ENCODE peak calls at places on chromosomes 2 and 18, in seven cellular contexts. One of them, this sample, is unnamed.
A peak's percentile ranks its signal among the peaks of the same experiment; 100 is the strongest.

GRCh38 chr18:23267447-23267776 is 132.1 kb downstream of the CABLES1 start:
- DNase-seq in GM10248: no peak
- DNase-seq in stimulated activated CD4-positive, alpha-beta T cell treated with anti-CD3 and anti-CD28 coated beads, Interleukin-12 subunit alpha, Interleukin-12 subunit beta, amount 100 ng/mL, for 4 hours: no peak
- DNase-seq in left ventricle myocardium inferior: no peak
- DNase-seq in NCI-H460: no peak
- DNase-seq in dorsolateral prefrontal cortex: no peak
- DNase-seq in HT-29: no peak
- DNase-seq in this sample: no peak

GRCh38 chr18:30175061-30175574 is 867.4 kb downstream of the DSC3 start:
- DNase-seq in GM10248: no peak
- DNase-seq in NCI-H460: no peak
- DNase-seq in dorsolateral prefrontal cortex: no peak
- DNase-seq in stimulated activated CD4-positive, alpha-beta T cell treated with anti-CD3 and anti-CD28 coated beads, Interleukin-12 subunit alpha, Interleukin-12 subunit beta, amount 100 ng/mL, for 4 hours: no peak
- DNase-seq in HT-29: no peak
- DNase-seq in left ventricle myocardium inferior: no peak
- DNase-seq in this sample: no peak

GRCh38 chr2:152222975-152223638 is 47.5 kb upstream of the STAM2 start:
- DNase-seq in GM10248: no peak
- DNase-seq in left ventricle myocardium inferior: peak; percentile 41
- DNase-seq in stimulated activated CD4-positive, alpha-beta T cell treated with anti-CD3 and anti-CD28 coated beads, Interleukin-12 subunit alpha, Interleukin-12 subunit beta, amount 100 ng/mL, for 4 hours: no peak
- DNase-seq in dorsolateral prefrontal cortex: no peak
- DNase-seq in NCI-H460: no peak
- DNase-seq in HT-29: peak; percentile 30
- DNase-seq in this sample: no peak

GRCh38 chr2:131673400-131674173 is 145.9 kb downstream of the CCDC74A start:
- DNase-seq in HT-29: peak; percentile 83
- DNase-seq in NCI-H460: peak; percentile 77
- DNase-seq in left ventricle myocardium inferior: peak; percentile 75
- DNase-seq in dorsolateral prefrontal cortex: peak; percentile 80
- DNase-seq in stimulated activated CD4-positive, alpha-beta T cell treated with anti-CD3 and anti-CD28 coated beads, Interleukin-12 subunit alpha, Interleukin-12 subunit beta, amount 100 ng/mL, for 4 hours: peak; percentile 56
- DNase-seq in GM10248: peak; percentile 70
- DNase-seq in this sample: peak; percentile 74

GRCh38 chr2:175259164-175259563 is 77.7 kb upstream of the ATP5MC3 start:
- DNase-seq in GM10248: no peak
- DNase-seq in left ventricle myocardium inferior: no peak
- DNase-seq in dorsolateral prefrontal cortex: no peak
- DNase-seq in NCI-H460: no peak
- DNase-seq in HT-29: no peak
- DNase-seq in stimulated activated CD4-positive, alpha-beta T cell treated with anti-CD3 and anti-CD28 coated beads, Interleukin-12 subunit alpha, Interleukin-12 subunit beta, amount 100 ng/mL, for 4 hours: no peak
- DNase-seq in this sample: no peak

GRCh38 chr18:35646449-35646848 is 64.9 kb downstream of the GALNT1 start:
- DNase-seq in stimulated activated CD4-positive, alpha-beta T cell treated with anti-CD3 and anti-CD28 coated beads, Interleukin-12 subunit alpha, Interleukin-12 subunit beta, amount 100 ng/mL, for 4 hours: no peak
- DNase-seq in HT-29: no peak
- DNase-seq in NCI-H460: no peak
- DNase-seq in GM10248: no peak
- DNase-seq in dorsolateral prefrontal cortex: no peak
- DNase-seq in left ventricle myocardium inferior: no peak
- DNase-seq in this sample: no peak

GRCh38 chr2:123993728-123994323 is 31.3 kb upstream of the CNTNAP5 start:
- DNase-seq in left ventricle myocardium inferior: no peak
- DNase-seq in stimulated activated CD4-positive, alpha-beta T cell treated with anti-CD3 and anti-CD28 coated beads, Interleukin-12 subunit alpha, Interleukin-12 subunit beta, amount 100 ng/mL, for 4 hours: peak; percentile 3
- DNase-seq in dorsolateral prefrontal cortex: peak; percentile 17
- DNase-seq in HT-29: peak; percentile 75
- DNase-seq in NCI-H460: peak; percentile 48
- DNase-seq in GM10248: peak; percentile 10
- DNase-seq in this sample: no peak

GRCh38 chr2:20145497-20146193 is 79.3 kb downstream of the SDC1 start:
- DNase-seq in dorsolateral prefrontal cortex: no peak
- DNase-seq in NCI-H460: no peak
- DNase-seq in stimulated activated CD4-positive, alpha-beta T cell treated with anti-CD3 and anti-CD28 coated beads, Interleukin-12 subunit alpha, Interleukin-12 subunit beta, amount 100 ng/mL, for 4 hours: no peak
- DNase-seq in left ventricle myocardium inferior: no peak
- DNase-seq in HT-29: peak; percentile 83
- DNase-seq in GM10248: peak; percentile 73
- DNase-seq in this sample: peak; percentile 77

GRCh38 chr2:45922577-45922988 is 271.1 kb downstream of the PRKCE start:
- DNase-seq in NCI-H460: no peak
- DNase-seq in HT-29: peak; percentile 73
- DNase-seq in stimulated activated CD4-positive, alpha-beta T cell treated with anti-CD3 and anti-CD28 coated beads, Interleukin-12 subunit alpha, Interleukin-12 subunit beta, amount 100 ng/mL, for 4 hours: no peak
- DNase-seq in GM10248: no peak
- DNase-seq in dorsolateral prefrontal cortex: peak; percentile 31
- DNase-seq in left ventricle myocardium inferior: peak; percentile 72
- DNase-seq in this sample: no peak

This sample was measured in suprapubic skin.